ENCODE peak calls at places on chromosomes 1 and 21, in eight cellular contexts. Z is brain microvascular endothelial cell; B is AG09309; F is SJSA1; R is activated CD4-positive, alpha-beta T cell treated with anti-CD3 and anti-CD28 coated beads, Interleukin-2, amount 50 U/mL, for 48 hours; V is psoas muscle; N is stimulated activated CD8-positive, alpha-beta memory T cell treated with anti-CD3 and anti-CD28 coated beads, Interleukin-2, amount 100 ng/mL, for 48 hours; D is lower lobe of right lung. O is an unnamed sample.

GRCh38 chr1:226662704-226663326 is 76.3 kb downstream of the ITPKB start:
- DNase-seq in Z (peak), B (peak), F (peak), R (peak), V (peak), N (peak), D (peak), O (peak)

GRCh38 chr1:32200226-32201010 is at the start of gene CCDC28B:
- DNase-seq in Z (peak), B (no peak), F (peak), R (peak), V (peak), N (peak), D (peak), O (peak)

GRCh38 chr21:21436012-21436545 is 437.9 kb downstream of the NCAM2 start:
- DNase-seq in Z (no peak), B (no peak), F (no peak), R (no peak), V (no peak), N (no peak), D (no peak), O (no peak)

GRCh38 chr1:153945131-153945794 is 1.3 kb downstream of the DENND4B start:
- DNase-seq in Z (no peak), B (no peak), F (no peak), R (peak), V (peak), N (peak), D (peak), O (peak)

GRCh38 chr1:175599212-175599681 is 144.1 kb downstream of the TNR start:
- DNase-seq in Z (no peak), B (no peak), F (no peak), R (no peak), V (no peak), N (no peak), D (no peak), O (peak)

GRCh38 chr1:229111703-229112319 is 159.1 kb upstream of the RAB4A start:
- DNase-seq in Z (no peak), B (no peak), F (no peak), R (no peak), V (no peak), N (no peak), D (no peak), O (no peak)

GRCh38 chr1:88847618-88848017 is 43.7 kb downstream of the GTF2B start:
- DNase-seq in Z (no peak), B (no peak), F (no peak), R (no peak), V (no peak), N (no peak), D (no peak), O (no peak)

GRCh38 chr1:198977909-198978308 is 339.1 kb downstream of the PTPRC start:
- DNase-seq in Z (no peak), B (no peak), F (no peak), R (no peak), V (no peak), N (no peak), D (no peak), O (no peak)

GRCh38 chr1:205642679-205643307 is 11.0 kb upstream of the ELK4 start:
- DNase-seq in Z (no peak), B (no peak), F (no peak), R (no peak), V (no peak), N (no peak), D (no peak), O (no peak)

GRCh38 chr1:222064388-222065201 is 322.7 kb upstream of the DUSP10 start:
- DNase-seq in Z (peak), B (no peak), F (no peak), R (no peak), V (no peak), N (no peak), D (no peak), O (no peak)

GRCh38 chr1:178944729-178945128 is 73.9 kb upstream of the ANGPTL1 start:
- DNase-seq in Z (no peak), B (no peak), F (no peak), R (no peak), V (no peak), N (no peak), D (no peak), O (no peak)

GRCh38 chr1:54742262-54742661 is 22.1 kb downstream of the PARS2 start:
- DNase-seq in Z (peak), B (no peak), F (no peak), R (no peak), V (no peak), N (no peak), D (no peak), O (no peak)

GRCh38 chr1:116751149-116751548 is 3.1 kb upstream of the CD2 start:
- DNase-seq in Z (no peak), B (no peak), F (no peak), R (peak), V (no peak), N (no peak), D (no peak), O (no peak)

GRCh38 chr1:169060906-169061683 is 45.4 kb upstream of the ATP1B1 start:
- DNase-seq in Z (no peak), B (no peak), F (no peak), R (no peak), V (no peak), N (no peak), D (peak), O (no peak)

GRCh38 chr1:109193653-109194590 is 19.8 kb upstream of the SARS1 start:
- DNase-seq in Z (no peak), B (no peak), F (no peak), R (peak), V (peak), N (peak), D (peak), O (peak)

GRCh38 chr21:25420831-25421230 is 186.4 kb downstream of the MRPL39 start:
- DNase-seq in Z (no peak), B (no peak), F (no peak), R (no peak), V (no peak), N (no peak), D (no peak), O (no peak)

GRCh38 chr1:46131093-46131492 is 1.3 kb downstream of the PIK3R3 start:
- DNase-seq in Z (no peak), B (no peak), F (no peak), R (no peak), V (no peak), N (no peak), D (no peak), O (no peak)

GRCh38 chr1:234149217-234149616 is 224.0 kb upstream of the COA6 start:
- DNase-seq in Z (no peak), B (peak), F (no peak), R (no peak), V (no peak), N (no peak), D (no peak), O (no peak)

GRCh38 chr1:35555601-35556477 is 1.4 kb downstream of the KIAA0319L start:
- DNase-seq in Z (no peak), B (peak), F (no peak), R (no peak), V (no peak), N (no peak), D (no peak), O (no peak)

O was measured in memory B cell.